ENCODE peak calls at places on chromosome 13, in eight cellular contexts. E, M, N, D, V, S, Y and A are unnamed samples.

GRCh38 chr13:65597839-65598818 is 1632.0 kb downstream of the PCDH9 start:
- DNase-seq in E (no peak), M (no peak), N (no peak), D (peak), V (no peak), S (no peak), Y (no peak), A (no peak)

GRCh38 chr13:73602295-73602694 is 531.9 kb downstream of the KLF12 start:
- DNase-seq in E (no peak), M (no peak), N (no peak), D (no peak), V (no peak), S (no peak), Y (no peak), A (no peak)

GRCh38 chr13:102400619-102401125 is 1.2 kb downstream of the FGF14 start:
- DNase-seq in E (peak), M (peak), N (no peak), D (no peak), V (no peak), S (no peak), Y (no peak), A (no peak)

GRCh38 chr13:111383591-111384440 is 63.4 kb downstream of the TEX29 start:
- DNase-seq in E (no peak), M (no peak), N (no peak), D (no peak), V (no peak), S (no peak), Y (no peak), A (no peak)

GRCh38 chr13:20703785-20704458 is 423 bp downstream of the IL17D start:
- DNase-seq in E (peak), M (peak), N (peak), D (peak), V (peak), S (peak), Y (peak), A (no peak)

GRCh38 chr13:110868631-110869165 is 46.2 kb downstream of the ANKRD10 start:
- DNase-seq in E (no peak), M (no peak), N (no peak), D (no peak), V (no peak), S (no peak), Y (no peak), A (no peak)

GRCh38 chr13:70755411-70755810 is 647.2 kb upstream of the KLHL1 start:
- DNase-seq in E (no peak), M (no peak), N (no peak), D (no peak), V (no peak), S (no peak), Y (no peak), A (no peak)

GRCh38 chr13:105213512-105213911 is 1322.0 kb downstream of the EFNB2 start:
- DNase-seq in E (no peak), M (no peak), N (no peak), D (no peak), V (no peak), S (no peak), Y (no peak), A (no peak)

GRCh38 chr13:73908809-73909208 is 225.4 kb downstream of the KLF12 start:
- DNase-seq in E (no peak), M (no peak), N (no peak), D (no peak), V (no peak), S (no peak), Y (no peak), A (no peak)

GRCh38 chr13:76884571-76885202 is 1.5 kb downstream of the KCTD12 start:
- DNase-seq in E (no peak), M (no peak), N (no peak), D (no peak), V (no peak), S (no peak), Y (no peak), A (no peak)

GRCh38 chr13:113770441-113770840 is 11.4 kb downstream of the TMEM255B start:
- DNase-seq in E (no peak), M (no peak), N (no peak), D (no peak), V (no peak), S (no peak), Y (no peak), A (no peak)

GRCh38 chr13:75694742-75695141 is 58.6 kb downstream of the LMO7 start:
- DNase-seq in E (no peak), M (no peak), N (no peak), D (no peak), V (no peak), S (no peak), Y (no peak), A (no peak)

GRCh38 chr13:49314344-49314882 is 66.7 kb downstream of the CDADC1 start:
- DNase-seq in E (no peak), M (no peak), N (no peak), D (no peak), V (no peak), S (no peak), Y (no peak), A (no peak)

GRCh38 chr13:43200307-43200706 is 176.9 kb downstream of the DNAJC15 start:
- DNase-seq in E (no peak), M (no peak), N (no peak), D (no peak), V (no peak), S (no peak), Y (no peak), A (no peak)

GRCh38 chr13:99614465-99614885 is 113.2 kb downstream of the TM9SF2 start:
- DNase-seq in E (no peak), M (no peak), N (peak), D (no peak), V (no peak), S (no peak), Y (no peak), A (peak)

GRCh38 chr13:93080587-93080986 is 146.0 kb upstream of the GPC6 start:
- DNase-seq in E (no peak), M (no peak), N (peak), D (peak), V (no peak), S (no peak), Y (no peak), A (no peak)

GRCh38 chr13:92612892-92613291 is 613.7 kb upstream of the GPC6 start:
- DNase-seq in E (no peak), M (no peak), N (no peak), D (no peak), V (no peak), S (no peak), Y (no peak), A (no peak)

GRCh38 chr13:48801255-48801654 is 147.5 kb downstream of the CYSLTR2 start:
- DNase-seq in E (no peak), M (no peak), N (no peak), D (no peak), V (no peak), S (no peak), Y (no peak), A (no peak)

GRCh38 chr13:44259045-44260042 is 114.3 kb upstream of the SERP2 start:
- DNase-seq in E (no peak), M (peak), N (peak), D (no peak), V (no peak), S (no peak), Y (peak), A (no peak)

GRCh38 chr13:67554296-67554695 is 324.2 kb upstream of the PCDH9 start:
- DNase-seq in E (no peak), M (no peak), N (no peak), D (peak), V (no peak), S (no peak), Y (no peak), A (no peak)

GRCh38 chr13:43307921-43308433 is 284.6 kb downstream of the DNAJC15 start:
- DNase-seq in E (peak), M (peak), N (peak), D (peak), V (peak), S (no peak), Y (no peak), A (peak)

GRCh38 chr13:75410207-75410606 is 71.8 kb downstream of the TBC1D4 start:
- DNase-seq in E (no peak), M (no peak), N (no peak), D (no peak), V (no peak), S (no peak), Y (no peak), A (no peak)

GRCh38 chr13:113584870-113585671 is 518 bp downstream of the TFDP1 start:
- DNase-seq in E (no peak), M (no peak), N (peak), D (no peak), V (no peak), S (no peak), Y (peak), A (no peak)

GRCh38 chr13:57314897-57315520 is 148.0 kb downstream of the PRR20E start:
- DNase-seq in E (no peak), M (no peak), N (no peak), D (no peak), V (no peak), S (no peak), Y (no peak), A (peak)

GRCh38 chr13:26984337-26984736 is 187.3 kb downstream of the USP12 start:
- DNase-seq in E (no peak), M (no peak), N (no peak), D (no peak), V (no peak), S (no peak), Y (no peak), A (no peak)

GRCh38 chr13:37531054-37531453 is 67.5 kb downstream of the POSTN start:
- DNase-seq in E (no peak), M (no peak), N (no peak), D (no peak), V (no peak), S (no peak), Y (no peak), A (no peak)

GRCh38 chr13:112116187-112116950 is 49.4 kb downstream of the SOX1 start:
- DNase-seq in E (no peak), M (no peak), N (no peak), D (no peak), V (no peak), S (no peak), Y (no peak), A (no peak)

GRCh38 chr13:61052175-61052574 is 363.5 kb downstream of the PCDH20 start:
- DNase-seq in E (no peak), M (no peak), N (no peak), D (no peak), V (no peak), S (no peak), Y (no peak), A (no peak)

GRCh38 chr13:31234729-31235128 is 35.0 kb downstream of the B3GLCT start:
- DNase-seq in E (no peak), M (no peak), N (no peak), D (no peak), V (no peak), S (no peak), Y (no peak), A (no peak)

GRCh38 chr13:29496241-29496712 is 99.2 kb downstream of the SLC7A1 start:
- DNase-seq in E (no peak), M (no peak), N (no peak), D (no peak), V (no peak), S (no peak), Y (no peak), A (peak)

GRCh38 chr13:79540504-79540903 is 59.5 kb downstream of the NDFIP2 start:
- DNase-seq in E (no peak), M (no peak), N (no peak), D (no peak), V (no peak), S (no peak), Y (no peak), A (no peak)

GRCh38 chr13:75495938-75496337 is 14.0 kb upstream of the TBC1D4 start:
- DNase-seq in E (no peak), M (no peak), N (no peak), D (peak), V (no peak), S (peak), Y (no peak), A (no peak)

GRCh38 chr13:26708007-26708297 is 52.6 kb downstream of the GPR12 start:
- DNase-seq in E (no peak), M (no peak), N (no peak), D (no peak), V (no peak), S (no peak), Y (no peak), A (no peak)

GRCh38 chr13:31172535-31172934 is 10.8 kb upstream of the HSPH1 start:
- DNase-seq in E (no peak), M (no peak), N (no peak), D (peak), V (no peak), S (peak), Y (no peak), A (no peak)

GRCh38 chr13:89982406-89983085 is 1364.9 kb upstream of the MIR17HG start:
- DNase-seq in E (no peak), M (no peak), N (no peak), D (peak), V (no peak), S (no peak), Y (no peak), A (no peak)

GRCh38 chr13:37769078-37769477 is 100.5 kb downstream of the TRPC4 start:
- DNase-seq in E (no peak), M (no peak), N (peak), D (no peak), V (no peak), S (no peak), Y (no peak), A (no peak)